ENCODE peak calls at places on chromosomes 4 and X, in four cellular contexts. G is aorta, S is tibial nerve, L is fibroblast of the aortic adventitia. C is an unnamed sample.

GRCh38 chrX:124289443-124289842 is 43.0 kb upstream of the TEX13D start:
- DNase-seq in G (no peak), S (no peak), L (no peak), C (no peak)

GRCh38 chr4:184911310-184911709 is 85.5 kb upstream of the ACSL1 start:
- DNase-seq in G (no peak), S (no peak), L (peak; percentile 51), C (no peak)

GRCh38 chr4:86218721-86219481 is 141.0 kb downstream of the MAPK10 start:
- DNase-seq in G (no peak), S (no peak), L (peak; percentile 58), C (no peak)

GRCh38 chr4:95167809-95168208 is 381.0 kb downstream of the UNC5C start:
- DNase-seq in G (no peak), S (no peak), L (no peak), C (no peak)

GRCh38 chr4:30950737-30951136 is 230.6 kb downstream of the PCDH7 start:
- DNase-seq in G (no peak), S (no peak), L (no peak), C (no peak)

GRCh38 chrX:153464116-153464515 is 6.3 kb downstream of the HAUS7 start:
- DNase-seq in G (no peak), S (no peak), L (no peak), C (no peak)

GRCh38 chrX:139475432-139475831 is 55.1 kb upstream of the F9 start:
- DNase-seq in G (no peak), S (no peak), L (no peak), C (no peak)

GRCh38 chrX:119503484-119503861 is 35.2 kb downstream of the SLC25A5 start:
- DNase-seq in G (peak; percentile 81), S (no peak), L (peak; percentile 90), C (peak; percentile 72)

GRCh38 chrX:129706395-129707072 is 32.2 kb upstream of the XPNPEP2 start:
- DNase-seq in G (peak; percentile 70), S (no peak), L (no peak), C (peak; percentile 25)

GRCh38 chr4:8744083-8744805 is 127.4 kb downstream of the HMX1 start:
- DNase-seq in G (peak; percentile 18), S (no peak), L (no peak), C (peak; percentile 31)

GRCh38 chr4:56296449-56296990 is 90.8 kb downstream of the AASDH start:
- DNase-seq in G (no peak), S (no peak), L (no peak), C (no peak)

GRCh38 chr4:122845760-122846159 is 19.1 kb downstream of the FGF2 start:
- DNase-seq in G (no peak), S (no peak), L (no peak), C (no peak)

GRCh38 chr4:116005037-116005805 is 891.8 kb upstream of the NDST4 start:
- DNase-seq in G (no peak), S (no peak), L (peak; percentile 4), C (no peak)

GRCh38 chr4:8297691-8298485 is 28.3 kb downstream of the HTRA3 start:
- DNase-seq in G (peak; percentile 38), S (no peak), L (peak; percentile 32), C (peak; percentile 48)

GRCh38 chrX:75278991-75279390 is 5.1 kb downstream of the UPRT start:
- DNase-seq in G (no peak), S (no peak), L (peak; percentile 9), C (no peak)

GRCh38 chr4:98245226-98245625 is 16.0 kb upstream of the RAP1GDS1 start:
- DNase-seq in G (no peak), S (no peak), L (no peak), C (no peak)

GRCh38 chr4:139918994-139919393 is 235.0 kb downstream of the MAML3 start:
- DNase-seq in G (no peak), S (no peak), L (peak; percentile 40), C (no peak)

GRCh38 chr4:153513596-153513995 is 47.4 kb downstream of the TMEM131L start:
- DNase-seq in G (no peak), S (no peak), L (peak; percentile 86), C (no peak)

GRCh38 chrX:25014366-25014838 is 1.4 kb downstream of the ARX start:
- DNase-seq in G (no peak), S (no peak), L (no peak), C (no peak)

GRCh38 chrX:25012433-25012735 is 3.4 kb downstream of the ARX start:
- DNase-seq in G (no peak), S (no peak), L (no peak), C (no peak)

GRCh38 chrX:25011589-25012432 is 4.0 kb downstream of the ARX start:
- DNase-seq in G (no peak), S (no peak), L (no peak), C (no peak)

GRCh38 chrX:25013593-25014365 is 2.0 kb downstream of the ARX start:
- DNase-seq in G (no peak), S (no peak), L (no peak), C (no peak)

GRCh38 chrX:25012793-25013592 is 2.8 kb downstream of the ARX start:
- DNase-seq in G (no peak), S (no peak), L (no peak), C (no peak)
- H3K4me3 ChIP-seq in G (peak overlapping the region; percentile 5), S (peak overlapping the region; percentile 33), L (peak overlapping the region; percentile 25), C (no peak overlapping the region)

GRCh38 chrX:71492086-71493065 is 40.5 kb upstream of the OGT start:
- DNase-seq in G (peak; percentile 70), S (peak; percentile 21), L (peak; percentile 42), C (peak; percentile 61)

GRCh38 chrX:71489540-71489939 is 43.4 kb upstream of the OGT start:
- DNase-seq in G (no peak), S (no peak), L (no peak), C (no peak)

GRCh38 chrX:71496476-71496875 is 36.4 kb upstream of the OGT start:
- DNase-seq in G (no peak), S (no peak), L (no peak), C (no peak)

GRCh38 chrX:71487814-71488213 is 45.1 kb upstream of the OGT start:
- DNase-seq in G (no peak), S (no peak), L (no peak), C (no peak)

GRCh38 chrX:71493111-71493613 is 39.7 kb upstream of the OGT start:
- DNase-seq in G (no peak), S (peak; percentile 69), L (peak; percentile 64), C (peak; percentile 45)
- H3K4me3 ChIP-seq in G (no peak overlapping the region), S (peak overlapping the region; percentile 61), L (peak overlapping the region; percentile 62), C (peak overlapping the region; percentile 50)

GRCh38 chrX:17373337-17373736 is 1.7 kb upstream of the NHS start:
- DNase-seq in G (no peak), S (no peak), L (no peak), C (no peak)

GRCh38 chrX:17375361-17375630 is 296 bp downstream of the NHS start:
- DNase-seq in G (no peak), S (no peak), L (peak; percentile 6), C (no peak)

GRCh38 chrX:17375631-17376380 is 806 bp downstream of the NHS start:
- DNase-seq in G (peak; percentile 52), S (no peak), L (peak; percentile 27), C (peak; percentile 30)

GRCh38 chrX:17376381-17377046 is 1.5 kb downstream of the NHS start:
- DNase-seq in G (peak; percentile 59), S (peak; percentile 13), L (peak; percentile 9), C (no peak)

DNA sequence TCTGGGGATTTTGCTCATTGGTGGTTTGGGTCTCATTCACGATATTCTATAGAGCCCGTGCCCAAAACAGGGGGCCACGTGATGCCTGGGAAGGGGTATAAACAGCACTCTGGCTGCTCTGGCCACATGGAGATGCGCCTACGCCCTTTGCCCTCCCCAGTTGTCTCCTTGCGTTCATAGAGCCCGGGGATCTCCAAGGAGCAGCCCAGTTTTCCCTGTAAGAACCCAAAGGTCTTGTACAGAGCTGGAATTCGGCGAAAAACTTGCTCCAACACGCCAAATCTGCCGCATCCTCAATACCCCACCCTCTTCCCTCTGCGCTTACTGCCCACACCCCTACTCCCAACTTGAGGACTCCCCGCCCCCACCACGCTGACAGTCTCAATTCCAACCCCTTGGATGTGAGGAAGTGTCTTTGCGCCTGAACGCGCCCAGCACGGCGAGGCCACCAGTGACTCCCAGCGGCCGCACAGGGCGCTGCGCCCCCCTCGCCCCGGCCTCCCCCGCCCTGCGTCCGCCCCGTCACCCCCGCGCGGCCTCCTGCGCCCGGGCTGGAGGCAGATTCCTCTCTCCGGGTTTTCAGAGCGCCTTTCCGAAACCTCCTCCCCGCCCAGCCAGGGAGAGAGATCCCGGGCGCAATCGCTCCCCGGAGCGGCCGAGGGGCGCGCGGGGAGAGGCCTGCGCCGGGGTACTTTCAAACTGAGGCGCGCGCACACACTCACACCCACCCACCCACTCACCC is at the start of gene NHS:
- DNase-seq in G (peak; percentile 81), S (peak; percentile 52), L (peak; percentile 72), C (peak; percentile 50)
- H3K4me3 ChIP-seq in G (peak within 1 kb of the TSS; percentile 66), S (peak within 1 kb of the TSS; percentile 69), L (peak within 1 kb of the TSS; percentile 78), C (peak within 1 kb of the TSS; percentile 33)

GRCh38 chrX:50067435-50068292 is 133.1 kb downstream of the AKAP4 start:
- DNase-seq in G (no peak), S (no peak), L (peak; percentile 33), C (peak; percentile 60)
- H3K4me3 ChIP-seq in G (no peak overlapping the region), S (no peak overlapping the region), L (no peak overlapping the region), C (no peak overlapping the region)